ENCODE peak calls at places on chromosomes 12 and 14, in five cellular contexts. Q is activated CD4-positive, CD25-positive, alpha-beta regulatory T cell treated with anti-CD3 and anti-CD28 coated beads, Interleukin-2, amount 50 U/mL, for 72 hours; Y is left colon; A is mucosa of descending colon; J is central memory CD4-positive, alpha-beta T cell. L is an unnamed sample.

GRCh38 chr12:130849561-130850417 is 10.7 kb upstream of the STX2 start:
- DNase-seq in A (no peak), J (no peak), Y (no peak), Q (no peak), L (no peak)

GRCh38 chr14:30267141-30267540 is 291.8 kb upstream of the G2E3 start:
- DNase-seq in Y (no peak), Q (no peak), A (no peak), J (no peak), L (no peak)

GRCh38 chr14:50039734-50040400 is 76.5 kb downstream of the VCPKMT start:
- DNase-seq in A (peak), Y (no peak), J (no peak), Q (no peak), L (peak)

GRCh38 chr12:103673487-103673886 is 86.4 kb downstream of the STAB2 start:
- DNase-seq in Y (no peak), Q (no peak), A (no peak), J (no peak), L (no peak)

GRCh38 chr12:122228092-122228491 is 2.2 kb upstream of the DIABLO start:
- DNase-seq in Y (no peak), J (no peak), Q (no peak), A (no peak), L (no peak)

GRCh38 chr12:101298426-101298825 is 18.5 kb downstream of the UTP20 start:
- DNase-seq in J (no peak), Y (no peak), Q (no peak), A (no peak), L (no peak)

GRCh38 chr12:46915861-46916260 is 90.1 kb upstream of the SLC38A4 start:
- DNase-seq in J (no peak), A (no peak), Y (no peak), Q (no peak), L (no peak)

GRCh38 chr14:23094666-23095195 is at the start of gene ACIN1:
- DNase-seq in Y (peak), J (no peak), Q (peak), A (peak), L (peak)

GRCh38 chr12:57236224-57236924 is 6.9 kb downstream of the SHMT2 start:
- DNase-seq in A (peak), Q (peak), J (no peak), Y (no peak), L (no peak)

GRCh38 chr12:64194333-64195149 is 27.6 kb downstream of the KICS2 start:
- DNase-seq in Y (no peak), Q (no peak), J (no peak), A (no peak), L (no peak)

GRCh38 chr12:122891661-122892525 is 4.0 kb downstream of the VPS37B start:
- DNase-seq in J (no peak), Y (no peak), A (no peak), Q (no peak), L (no peak)

GRCh38 chr12:3363608-3364007 is 127.4 kb upstream of the PRMT8 start:
- DNase-seq in A (no peak), J (no peak), Y (no peak), Q (no peak), L (no peak)

GRCh38 chr12:66799548-66799947 is 120.7 kb upstream of the GRIP1 start:
- DNase-seq in Y (no peak), A (no peak), Q (no peak), J (no peak), L (no peak)

GRCh38 chr12:99066726-99067125 is 421.6 kb downstream of the APAF1 start:
- DNase-seq in J (no peak), Y (no peak), A (no peak), Q (no peak), L (no peak)

GRCh38 chr12:64332296-64332695 is 58.3 kb downstream of the C12orf56 start:
- DNase-seq in A (no peak), Y (no peak), J (no peak), Q (no peak), L (no peak)

GRCh38 chr12:104460973-104461693 is 4.4 kb downstream of the CHST11 start:
- DNase-seq in A (no peak), Y (no peak), J (no peak), Q (no peak), L (no peak)

GRCh38 chr14:53841109-53842099 is 115.2 kb downstream of the BMP4 start:
- DNase-seq in Y (no peak), J (no peak), A (no peak), Q (no peak), L (no peak)

GRCh38 chr12:52798003-52798670 is 2.2 kb upstream of the KRT3 start:
- DNase-seq in A (no peak), Q (no peak), Y (no peak), J (no peak), L (no peak)

GRCh38 chr12:123106640-123107359 is 44.1 kb downstream of the PITPNM2 start:
- DNase-seq in Q (peak), Y (no peak), J (peak), A (peak), L (peak)

GRCh38 chr12:131830335-131831020 is 2.3 kb downstream of the MMP17 start:
- DNase-seq in Y (peak), J (peak), A (peak), Q (peak), L (peak)

GRCh38 chr14:105108516-105108864 is 43.3 kb upstream of the GPR132 start:
- DNase-seq in A (no peak), Y (no peak), Q (no peak), J (no peak), L (no peak)

GRCh38 chr14:70622111-70622712 is 19.5 kb upstream of the TTC9 start:
- DNase-seq in J (peak), Y (no peak), A (no peak), Q (no peak), L (peak)

GRCh38 chr14:104392396-104393198 is 187.0 kb upstream of the C14orf180 start:
- DNase-seq in Y (no peak), J (no peak), Q (peak), A (no peak), L (no peak)

GRCh38 chr12:24617471-24617870 is 331.4 kb downstream of the BCAT1 start:
- DNase-seq in A (no peak), Q (no peak), Y (no peak), J (no peak), L (no peak)

GRCh38 chr14:105577339-105577861 is 51.0 kb downstream of the TMEM121 start:
- DNase-seq in Q (no peak), A (peak), J (no peak), Y (no peak), L (no peak)

GRCh38 chr14:96108061-96108795 is 69.1 kb downstream of the C14orf132 start:
- DNase-seq in Y (no peak), A (no peak), J (no peak), Q (no peak), L (no peak)

GRCh38 chr14:61429316-61429715 is 107.9 kb downstream of the PRKCH start:
- DNase-seq in A (no peak), Q (no peak), Y (no peak), J (no peak), L (no peak)

GRCh38 chr12:9134981-9135628 is 19.4 kb upstream of the A2M start:
- DNase-seq in Q (no peak), J (no peak), Y (no peak), A (no peak), L (no peak)

GRCh38 chr12:464484-465267 is 4.9 kb downstream of the B4GALNT3 start:
- DNase-seq in A (no peak), Q (no peak), J (no peak), Y (no peak), L (no peak)

GRCh38 chr14:105064721-105065143 is 498 bp downstream of the GPR132 start:
- DNase-seq in J (no peak), Q (peak), Y (no peak), A (peak), L (no peak)

GRCh38 chr14:93963692-93964091 is 12.7 kb downstream of the ASB2 start:
- DNase-seq in Q (no peak), J (no peak), A (no peak), Y (no peak), L (no peak)

GRCh38 chr12:1760566-1761382 is 59.6 kb upstream of the LRTM2 start:
- DNase-seq in Y (no peak), A (no peak), J (no peak), Q (no peak), L (no peak)

GRCh38 chr14:51023964-51024363 is 70.9 kb downstream of the TRIM9 start:
- DNase-seq in J (no peak), Q (no peak), Y (no peak), A (no peak), L (no peak)